ENCODE peak calls at places on chromosome 21, in seven cellular contexts. K is ovary, Z is body of pancreas, N is esophagus squamous epithelium, H is lower leg skin, R is A549, P is Peyer's patch. Q is an unnamed sample.

GRCh38 chr21:35375115-35375514 is 326.0 kb upstream of the RUNX1 start:
- DNase-seq in K (no peak), Z (no peak), N (no peak), H (no peak), R (no peak), P (no peak), Q (no peak)

GRCh38 chr21:46397993-46398392 is 60.7 kb upstream of the DIP2A start:
- DNase-seq in K (no peak), Z (no peak), N (no peak), H (no peak), R (no peak), P (no peak), Q (no peak)

GRCh38 chr21:41602511-41602910 is 94.6 kb upstream of the TMPRSS2 start:
- DNase-seq in K (no peak), Z (no peak), N (no peak), H (peak), R (no peak), P (no peak), Q (no peak)

GRCh38 chr21:26425576-26425975 is 147.5 kb downstream of the CYYR1 start:
- DNase-seq in K (no peak), Z (no peak), N (no peak), H (no peak), R (no peak), P (no peak), Q (no peak)

GRCh38 chr21:35503646-35504045 is 454.5 kb upstream of the RUNX1 start:
- DNase-seq in K (no peak), Z (no peak), N (no peak), H (no peak), R (no peak), P (no peak), Q (no peak)

GRCh38 chr21:25330266-25330665 is 277.0 kb downstream of the MRPL39 start:
- DNase-seq in K (no peak), Z (no peak), N (no peak), H (no peak), R (no peak), P (no peak), Q (no peak)

GRCh38 chr21:21436012-21436545 is 437.9 kb downstream of the NCAM2 start:
- DNase-seq in K (no peak), Z (no peak), N (no peak), H (no peak), R (no peak), P (no peak), Q (no peak)

GRCh38 chr21:40371329-40371728 is 475.6 kb downstream of the DSCAM start:
- DNase-seq in K (no peak), Z (no peak), N (no peak), H (no peak), R (no peak), P (no peak), Q (no peak)

GRCh38 chr21:39073063-39073462 is 110.2 kb downstream of the PSMG1 start:
- DNase-seq in K (no peak), Z (no peak), N (no peak), H (no peak), R (no peak), P (no peak), Q (no peak)

GRCh38 chr21:35578350-35578782 is 482.0 kb downstream of the SETD4 start:
- DNase-seq in K (no peak), Z (no peak), N (no peak), H (no peak), R (no peak), P (no peak), Q (no peak)

GRCh38 chr21:40757366-40757765 is 89.6 kb downstream of the DSCAM start:
- DNase-seq in K (no peak), Z (no peak), N (no peak), H (peak), R (no peak), P (no peak), Q (no peak)

GRCh38 chr21:41706678-41707077 is 60.2 kb downstream of the RIPK4 start:
- DNase-seq in K (no peak), Z (peak), N (no peak), H (no peak), R (peak), P (no peak), Q (no peak)

GRCh38 chr21:18155508-18156193 is 89.0 kb upstream of the CHODL start:
- DNase-seq in K (no peak), Z (no peak), N (no peak), H (no peak), R (no peak), P (no peak), Q (no peak)

GRCh38 chr21:25995283-25995682 is 175.3 kb downstream of the APP start:
- DNase-seq in K (no peak), Z (no peak), N (no peak), H (no peak), R (no peak), P (no peak), Q (no peak)

GRCh38 chr21:34930971-34931370 is 118.1 kb downstream of the RUNX1 start:
- DNase-seq in K (no peak), Z (no peak), N (no peak), H (no peak), R (no peak), P (no peak), Q (no peak)

GRCh38 chr21:29267666-29268065 is 31.1 kb upstream of the BACH1 start:
- DNase-seq in K (no peak), Z (no peak), N (no peak), H (no peak), R (no peak), P (no peak), Q (no peak)

GRCh38 chr21:16193758-16194606 is 464.2 kb downstream of the USP25 start:
- DNase-seq in K (peak), Z (peak), N (no peak), H (no peak), R (peak), P (no peak), Q (no peak)

GRCh38 chr21:27565418-27565817 is 598.5 kb upstream of the ADAMTS5 start:
- DNase-seq in K (no peak), Z (no peak), N (no peak), H (no peak), R (no peak), P (no peak), Q (no peak)

GRCh38 chr21:45900034-45900868 is 81.3 kb upstream of the COL6A1 start:
- DNase-seq in K (no peak), Z (no peak), N (no peak), H (no peak), R (no peak), P (no peak), Q (peak)

GRCh38 chr21:39319251-39319756 is 5.9 kb upstream of the BRWD1 start:
- DNase-seq in K (no peak), Z (peak), N (no peak), H (peak), R (no peak), P (no peak), Q (no peak)

GRCh38 chr21:32238063-32238462 is 40.8 kb downstream of the MIS18A start:
- DNase-seq in K (no peak), Z (no peak), N (no peak), H (no peak), R (no peak), P (no peak), Q (no peak)

GRCh38 chr21:32233722-32234301 is 45.0 kb downstream of the MIS18A start:
- DNase-seq in K (no peak), Z (no peak), N (no peak), H (no peak), R (no peak), P (no peak), Q (no peak)

GRCh38 chr21:32237021-32237420 is 41.8 kb downstream of the MIS18A start:
- DNase-seq in K (no peak), Z (no peak), N (no peak), H (no peak), R (no peak), P (no peak), Q (no peak)

GRCh38 chr21:32233055-32233546 is 45.7 kb downstream of the MIS18A start:
- DNase-seq in K (no peak), Z (no peak), N (no peak), H (no peak), R (no peak), P (no peak), Q (no peak)
- TF ChIP-seq POLR2A in K (no peak), Z (no peak), N (no peak), H (no peak), R (no peak), P (no peak), Q (no peak)

GRCh38 chr21:37574751-37575150 is 208.2 kb downstream of the DYRK1A start:
- DNase-seq in K (no peak), Z (no peak), N (no peak), H (peak), R (no peak), P (no peak), Q (no peak)
- H3K4me3 ChIP-seq in K (no peak), Z (no peak), N (no peak), H (no peak), R (no peak), P (no peak), Q (no peak)

GRCh38 chr21:43797925-43798715 is 8.7 kb downstream of the RRP1 start:
- DNase-seq in K (no peak), Z (no peak), N (no peak), H (no peak), R (no peak), P (no peak), Q (no peak)
- TF ChIP-seq POLR2A in K (no peak), Z (no peak), N (no peak), H (no peak), R (no peak), P (no peak), Q (no peak)

DNA sequence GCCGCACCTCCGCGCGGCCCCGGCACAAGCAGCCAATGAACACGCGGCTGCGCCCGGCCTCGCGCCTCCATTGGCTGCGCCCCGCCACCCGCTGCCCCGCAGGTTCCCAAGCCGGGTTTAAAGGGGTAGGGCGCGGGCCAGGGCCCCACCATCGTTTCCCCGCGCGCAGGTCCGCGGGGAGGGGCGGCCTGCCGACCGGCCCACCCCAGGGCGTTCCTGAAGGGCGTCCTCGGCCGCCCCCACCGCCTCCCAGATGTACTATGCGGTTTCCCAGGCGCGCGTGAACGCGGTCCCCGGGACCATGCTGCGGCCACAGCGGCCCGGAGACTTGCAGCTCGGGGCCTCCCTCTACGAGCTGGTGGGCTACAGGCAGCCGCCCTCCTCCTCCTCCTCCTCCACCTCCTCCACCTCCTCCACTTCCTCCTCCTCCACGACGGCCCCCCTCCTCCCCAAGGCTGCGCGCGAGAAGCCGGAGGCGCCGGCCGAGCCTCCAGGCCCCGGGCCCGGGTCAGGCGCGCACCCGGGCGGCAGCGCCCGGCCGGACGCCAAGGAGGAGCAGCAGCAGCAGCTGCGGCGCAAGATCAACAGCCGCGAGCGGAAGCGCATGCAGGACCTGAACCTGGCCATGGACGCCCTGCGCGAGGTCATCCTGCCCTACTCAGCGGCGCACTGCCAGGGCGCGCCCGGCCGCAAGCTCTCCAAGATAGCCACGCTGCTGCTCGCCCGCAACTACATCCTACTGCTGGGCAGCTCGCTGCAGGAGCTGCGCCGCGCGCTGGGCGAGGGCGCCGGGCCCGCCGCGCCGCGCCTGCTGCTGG is at the start of gene OLIG1:
- DNase-seq in K (no peak), Z (peak), N (no peak), H (no peak), R (peak), P (no peak), Q (peak)
- H3K4me3 ChIP-seq in K (no peak), Z (peak), N (peak), H (peak), R (peak), P (peak), Q (peak)

GRCh38 chr21:33238565-33239255 is 9.0 kb downstream of the IFNAR2 start:
- DNase-seq in K (no peak), Z (no peak), N (no peak), H (no peak), R (no peak), P (no peak), Q (no peak)
- TF ChIP-seq POLR2A in K (no peak), Z (no peak), N (no peak), H (no peak), R (no peak), P (no peak), Q (no peak)

GRCh38 chr21:19244502-19245187 is 841.1 kb upstream of the TMPRSS15 start:
- DNase-seq in K (no peak), Z (no peak), N (no peak), H (peak), R (no peak), P (no peak), Q (peak)
- H3K4me3 ChIP-seq in K (no peak), Z (no peak), N (no peak), H (no peak), R (no peak), P (no peak), Q (no peak)